ENCODE peak calls at places on chromosomes 6 and 20, in seven cellular contexts. G is HT1080; X is PC-3; H is stimulated activated naive B cell treated with anti-CD40 and anti-IgM and Interleukin-4, amounts not matched to agents 10 μg/mL and 1 μg/mL and 100 μg/mL, for 72 hours; A is small intestine; N is body of pancreas; C is ovary. Q is an unnamed sample.

GRCh38 chr20:50678213-50678898 is 13.0 kb downstream of the RIPOR3 start:
- DNase-seq in G (no peak), X (peak), H (no peak), A (peak), N (peak), C (no peak), Q (no peak)

GRCh38 chr6:52046456-52046855 is 41.0 kb downstream of the PKHD1 start:
- DNase-seq in G (no peak), X (no peak), H (no peak), A (no peak), N (peak), C (no peak), Q (no peak)

GRCh38 chr6:10478187-10479040 is 42.7 kb upstream of the GCNT2 start:
- DNase-seq in G (peak), X (peak), H (no peak), A (peak), N (no peak), C (no peak), Q (peak)

GRCh38 chr20:53708129-53708968 is 114.7 kb upstream of the ZNF217 start:
- DNase-seq in G (peak), X (peak), H (peak), A (no peak), N (no peak), C (no peak), Q (no peak)

GRCh38 chr6:121780325-121781313 is 345.2 kb downstream of the GJA1 start:
- DNase-seq in G (peak), X (peak), H (no peak), A (no peak), N (peak), C (peak), Q (no peak)

GRCh38 chr6:73774311-73774766 is 78.3 kb downstream of the CD109 start:
- DNase-seq in G (peak), X (peak), H (no peak), A (no peak), N (peak), C (no peak), Q (no peak)

GRCh38 chr6:90285611-90286381 is 10.8 kb downstream of the BACH2 start:
- DNase-seq in G (peak), X (peak), H (peak), A (peak), N (peak), C (peak), Q (no peak)

GRCh38 chr6:56802570-56802969 is 152.3 kb upstream of the BEND6 start:
- DNase-seq in G (peak), X (peak), H (no peak), A (no peak), N (no peak), C (no peak), Q (no peak)

GRCh38 chr6:65546894-65547293 is 160.1 kb downstream of the EYS start:
- DNase-seq in G (no peak), X (no peak), H (no peak), A (no peak), N (no peak), C (no peak), Q (no peak)

GRCh38 chr20:22836211-22836610 is 198.9 kb upstream of the SSTR4 start:
- DNase-seq in G (no peak), X (peak), H (no peak), A (no peak), N (no peak), C (no peak), Q (no peak)

GRCh38 chr20:52500150-52500549 is 308.6 kb upstream of the ZFP64 start:
- DNase-seq in G (no peak), X (no peak), H (no peak), A (no peak), N (no peak), C (no peak), Q (no peak)

GRCh38 chr6:168774381-168774780 is 333.4 kb downstream of the SMOC2 start:
- DNase-seq in G (no peak), X (no peak), H (no peak), A (no peak), N (no peak), C (peak), Q (no peak)

GRCh38 chr6:124490123-124490522 is 472.1 kb upstream of the RNF217 start:
- DNase-seq in G (peak), X (no peak), H (no peak), A (no peak), N (no peak), C (no peak), Q (no peak)

GRCh38 chr6:43951063-43951755 is 176.0 kb downstream of the MRPL14 start:
- DNase-seq in G (peak), X (peak), H (peak), A (peak), N (peak), C (no peak), Q (no peak)

GRCh38 chr20:23967616-23967979 is 21.0 kb downstream of the GGTLC1 start:
- DNase-seq in G (no peak), X (no peak), H (no peak), A (no peak), N (no peak), C (no peak), Q (no peak)

GRCh38 chr20:53750827-53751393 is 157.3 kb upstream of the ZNF217 start:
- DNase-seq in G (no peak), X (peak), H (no peak), A (no peak), N (no peak), C (no peak), Q (no peak)

GRCh38 chr20:731891-732560 is 36.3 kb downstream of the SLC52A3 start:
- DNase-seq in G (no peak), X (no peak), H (no peak), A (no peak), N (no peak), C (no peak), Q (no peak)

GRCh38 chr6:32439708-32440214 is at the start of gene HLA-DRA:
- DNase-seq in G (peak), X (peak), H (peak), A (peak), N (no peak), C (no peak), Q (peak)

GRCh38 chr6:159695984-159696383 is 2.9 kb upstream of the SOD2 start:
- DNase-seq in G (peak), X (no peak), H (no peak), A (no peak), N (no peak), C (no peak), Q (no peak)

GRCh38 chr20:4091332-4092135 is 76.2 kb upstream of the RNF24 start:
- DNase-seq in G (peak), X (peak), H (no peak), A (peak), N (peak), C (peak), Q (no peak)

GRCh38 chr6:101090281-101090680 is 209.2 kb upstream of the ASCC3 start:
- DNase-seq in G (no peak), X (peak), H (no peak), A (no peak), N (no peak), C (no peak), Q (no peak)

GRCh38 chr6:115667478-115667996 is 393.2 kb downstream of the FRK start:
- DNase-seq in G (no peak), X (no peak), H (no peak), A (no peak), N (no peak), C (no peak), Q (no peak)

GRCh38 chr6:127026247-127026646 is 92.2 kb upstream of the RSPO3 start:
- DNase-seq in G (peak), X (peak), H (no peak), A (no peak), N (no peak), C (no peak), Q (no peak)

GRCh38 chr6:35343835-35344550 is 1.6 kb downstream of the PPARD start:
- DNase-seq in G (no peak), X (no peak), H (no peak), A (no peak), N (no peak), C (no peak), Q (no peak)

GRCh38 chr6:42210551-42210950 is 7.1 kb downstream of the MRPS10 start:
- DNase-seq in G (no peak), X (peak), H (no peak), A (no peak), N (no peak), C (no peak), Q (no peak)

GRCh38 chr6:3894535-3895302 is 45.5 kb downstream of the FAM50B start:
- DNase-seq in G (no peak), X (no peak), H (no peak), A (no peak), N (no peak), C (no peak), Q (no peak)

GRCh38 chr6:143140767-143141166 is 80.1 kb downstream of the AIG1 start:
- DNase-seq in G (no peak), X (no peak), H (no peak), A (no peak), N (no peak), C (no peak), Q (no peak)

GRCh38 chr20:59207235-59207634 is 43.6 kb downstream of the ZNF831 start:
- DNase-seq in G (no peak), X (no peak), H (no peak), A (no peak), N (no peak), C (no peak), Q (no peak)

GRCh38 chr6:16625319-16626240 is 135.7 kb downstream of the ATXN1 start:
- DNase-seq in G (no peak), X (peak), H (no peak), A (no peak), N (no peak), C (no peak), Q (no peak)

GRCh38 chr6:101543796-101544195 is 150.3 kb downstream of the GRIK2 start:
- DNase-seq in G (no peak), X (no peak), H (no peak), A (no peak), N (no peak), C (no peak), Q (no peak)

GRCh38 chr6:71250050-71250689 is 38.4 kb upstream of the OGFRL1 start:
- DNase-seq in G (peak), X (peak), H (no peak), A (no peak), N (no peak), C (no peak), Q (no peak)

GRCh38 chr20:63399596-63400375 is 38.6 kb upstream of the CHRNA4 start:
- DNase-seq in G (no peak), X (no peak), H (no peak), A (no peak), N (no peak), C (no peak), Q (no peak)

GRCh38 chr20:47117789-47118188 is 223.1 kb downstream of the EYA2 start:
- DNase-seq in G (no peak), X (no peak), H (no peak), A (no peak), N (no peak), C (no peak), Q (no peak)

GRCh38 chr6:3872370-3872854 is 23.2 kb downstream of the FAM50B start:
- DNase-seq in G (no peak), X (no peak), H (no peak), A (peak), N (no peak), C (no peak), Q (no peak)

GRCh38 chr6:2765896-2766766 is 938 bp downstream of the WRNIP1 start:
- DNase-seq in G (no peak), X (peak), H (peak), A (peak), N (peak), C (peak), Q (peak)

Q was measured in GM19239.